ENCODE peak calls at places on chromosomes 12 and 14, in ten cellular contexts. I is H9; Z is HTR-8/SVneo; B is nucleus accumbens; T is endothelial cell of umbilical vein; F is SW 1271; U is ACHN; E is stimulated activated effector memory CD8-positive, alpha-beta T cell treated with anti-CD3 and anti-CD28 coated beads, Interleukin-12 subunit alpha, Interleukin-12 subunit beta, amount 100 ng/mL, for 72 hours; A is activated T-helper 1 cell treated with anti-CD3 and anti-CD28 coated beads, Interleukin-12 subunit alpha, Interleukin-12 subunit beta, Interleukin-2, Interleukin-4 antibody, amounts not matched to agents 30 ng/mL and 10 ng/mL and 1 ng/mL, durations not matched to agents 14 hours and 24 hours and 36 hours; C is transverse colon. P is an unnamed sample.
A peak's percentile ranks its signal among the peaks of the same experiment; 100 is the strongest.

GRCh38 chr12:38155020-38155395 is 161.6 kb upstream of the ALG10B start:
- DNase-seq in I (no peak), Z (no peak), B (no peak), T (no peak), F (no peak), U (no peak), E (peak; percentile 32), A (no peak), C (no peak), P (no peak)

GRCh38 chr12:3218846-3219632 is 141.9 kb downstream of the TSPAN9 start:
- DNase-seq in I (no peak), Z (no peak), B (no peak), T (no peak), F (no peak), U (no peak), E (no peak), A (no peak), C (no peak), P (no peak)

GRCh38 chr14:61406198-61406597 is 84.8 kb downstream of the PRKCH start:
- DNase-seq in I (peak; percentile 39), Z (no peak), B (no peak), T (no peak), F (no peak), U (no peak), E (no peak), A (no peak), C (no peak), P (no peak)

GRCh38 chr12:66074561-66074960 is 56.0 kb downstream of the LLPH start:
- DNase-seq in I (no peak), Z (no peak), B (no peak), T (no peak), F (no peak), U (no peak), E (no peak), A (no peak), C (no peak), P (no peak)

GRCh38 chr14:40113671-40114070 is 681.4 kb upstream of the FBXO33 start:
- DNase-seq in I (no peak), Z (no peak), B (no peak), T (no peak), F (no peak), U (no peak), E (no peak), A (no peak), C (no peak), P (no peak)

GRCh38 chr12:52677671-52678070 is 2.5 kb downstream of the KRT1 start:
- DNase-seq in I (no peak), Z (no peak), B (no peak), T (no peak), F (no peak), U (no peak), E (no peak), A (no peak), C (no peak), P (no peak)

GRCh38 chr14:91716999-91717398 is 14.9 kb downstream of the CATSPERB start:
- DNase-seq in I (no peak), Z (no peak), B (no peak), T (no peak), F (no peak), U (no peak), E (no peak), A (no peak), C (no peak), P (no peak)

GRCh38 chr14:103055693-103056092 is 1.7 kb downstream of the CDC42BPB start:
- DNase-seq in I (no peak), Z (no peak), B (no peak), T (peak; percentile 62), F (no peak), U (no peak), E (no peak), A (no peak), C (no peak), P (no peak)

GRCh38 chr12:120639771-120640721 is at the start of gene CABP1:
- DNase-seq in I (peak; percentile 88), Z (peak; percentile 54), B (no peak), T (no peak), F (no peak), U (peak; percentile 30), E (peak; percentile 76), A (peak; percentile 38), C (peak; percentile 57), P (peak; percentile 63)